ENCODE peak calls at places on chromosomes 6 and 20, in eight cellular contexts. One of them, this sample, is unnamed. For H3K36me3, the result is how much of the 10 kb centered on the place peaks cover.

GRCh38 chr6:111583986-111584385 is 21.7 kb downstream of the TRAF3IP2 start:
- DNase-seq in neuronal stem cell: no peak
- DNase-seq in fibroblast of lung: no peak
- DNase-seq in CD8-positive, alpha-beta memory T cell: no peak
- DNase-seq in HCT116: no peak
- DNase-seq in psoas muscle: no peak
- DNase-seq in BE2C: no peak
- DNase-seq in cardiac muscle cell: no peak
- DNase-seq in this sample: no peak

GRCh38 chr20:22353586-22353985 is 230.8 kb downstream of the FOXA2 start:
- DNase-seq in fibroblast of lung: no peak
- DNase-seq in BE2C: no peak
- DNase-seq in CD8-positive, alpha-beta memory T cell: no peak
- DNase-seq in cardiac muscle cell: no peak
- DNase-seq in neuronal stem cell: no peak
- DNase-seq in psoas muscle: no peak
- DNase-seq in HCT116: no peak
- DNase-seq in this sample: no peak

GRCh38 chr6:122872311-122872710 is 83.3 kb downstream of the SMPDL3A start:
- DNase-seq in cardiac muscle cell: no peak
- DNase-seq in HCT116: no peak
- DNase-seq in psoas muscle: no peak
- DNase-seq in CD8-positive, alpha-beta memory T cell: no peak
- DNase-seq in fibroblast of lung: no peak
- DNase-seq in neuronal stem cell: no peak
- DNase-seq in BE2C: no peak
- DNase-seq in this sample: no peak

GRCh38 chr6:1130692-1131091 is 181.2 kb upstream of the FOXQ1 start:
- DNase-seq in BE2C: no peak
- DNase-seq in cardiac muscle cell: peak
- DNase-seq in CD8-positive, alpha-beta memory T cell: no peak
- DNase-seq in fibroblast of lung: no peak
- DNase-seq in HCT116: no peak
- DNase-seq in psoas muscle: no peak
- DNase-seq in neuronal stem cell: no peak
- DNase-seq in this sample: no peak

GRCh38 chr6:17971128-17972073 is 16.0 kb downstream of the KIF13A start:
- DNase-seq in CD8-positive, alpha-beta memory T cell: no peak
- DNase-seq in psoas muscle: no peak
- DNase-seq in neuronal stem cell: no peak
- DNase-seq in fibroblast of lung: peak
- DNase-seq in BE2C: no peak
- DNase-seq in HCT116: peak
- DNase-seq in cardiac muscle cell: no peak
- DNase-seq in this sample: peak

GRCh38 chr6:17336425-17336824 is 55.3 kb downstream of the RBM24 start:
- DNase-seq in cardiac muscle cell: no peak
- DNase-seq in neuronal stem cell: no peak
- DNase-seq in psoas muscle: no peak
- DNase-seq in fibroblast of lung: peak
- DNase-seq in CD8-positive, alpha-beta memory T cell: no peak
- DNase-seq in HCT116: no peak
- DNase-seq in BE2C: no peak
- DNase-seq in this sample: no peak

GRCh38 chr6:79421001-79421411 is 116.2 kb downstream of the LCA5 start:
- DNase-seq in BE2C: no peak
- DNase-seq in HCT116: no peak
- DNase-seq in fibroblast of lung: peak
- DNase-seq in CD8-positive, alpha-beta memory T cell: no peak
- DNase-seq in neuronal stem cell: no peak
- DNase-seq in psoas muscle: no peak
- DNase-seq in cardiac muscle cell: no peak
- DNase-seq in this sample: no peak

GRCh38 chr6:77466055-77467028 is 3.1 kb upstream of the HTR1B start:
- DNase-seq in psoas muscle: peak
- DNase-seq in CD8-positive, alpha-beta memory T cell: no peak
- DNase-seq in cardiac muscle cell: peak
- DNase-seq in HCT116: no peak
- DNase-seq in fibroblast of lung: peak
- DNase-seq in BE2C: peak
- DNase-seq in neuronal stem cell: peak
- DNase-seq in this sample: peak

GRCh38 chr6:11241793-11242201 is 9.3 kb upstream of the NEDD9 start:
- DNase-seq in neuronal stem cell: peak
- DNase-seq in BE2C: no peak
- DNase-seq in cardiac muscle cell: peak
- DNase-seq in CD8-positive, alpha-beta memory T cell: no peak
- DNase-seq in psoas muscle: peak
- DNase-seq in fibroblast of lung: peak
- DNase-seq in HCT116: no peak
- DNase-seq in this sample: peak

GRCh38 chr6:166809721-166810120 is 146.6 kb downstream of the RNASET2 start:
- DNase-seq in cardiac muscle cell: no peak
- DNase-seq in neuronal stem cell: no peak
- DNase-seq in BE2C: no peak
- DNase-seq in fibroblast of lung: no peak
- DNase-seq in HCT116: no peak
- DNase-seq in psoas muscle: no peak
- DNase-seq in CD8-positive, alpha-beta memory T cell: no peak
- DNase-seq in this sample: no peak

GRCh38 chr20:4854502-4854901 is 132.8 kb downstream of the PRND start:
- DNase-seq in cardiac muscle cell: no peak
- DNase-seq in neuronal stem cell: no peak
- DNase-seq in fibroblast of lung: no peak
- DNase-seq in HCT116: no peak
- DNase-seq in BE2C: no peak
- DNase-seq in CD8-positive, alpha-beta memory T cell: no peak
- DNase-seq in psoas muscle: no peak
- DNase-seq in this sample: no peak
- H3K36me3 ChIP-seq in cardiac muscle cell: under half
- H3K36me3 ChIP-seq in neuronal stem cell: under half
- H3K36me3 ChIP-seq in fibroblast of lung: under half
- H3K36me3 ChIP-seq in HCT116: under half
- H3K36me3 ChIP-seq in BE2C: under half
- H3K36me3 ChIP-seq in CD8-positive, alpha-beta memory T cell: under half
- H3K36me3 ChIP-seq in psoas muscle: under half
- H3K36me3 ChIP-seq in this sample: under half

GRCh38 chr20:58685988-58686387 is 6.6 kb upstream of the NPEPL1 start:
- DNase-seq in neuronal stem cell: no peak
- DNase-seq in CD8-positive, alpha-beta memory T cell: no peak
- DNase-seq in psoas muscle: no peak
- DNase-seq in fibroblast of lung: no peak
- DNase-seq in HCT116: no peak
- DNase-seq in cardiac muscle cell: no peak
- DNase-seq in BE2C: no peak
- DNase-seq in this sample: no peak
- H3K36me3 ChIP-seq in neuronal stem cell: under half
- H3K36me3 ChIP-seq in CD8-positive, alpha-beta memory T cell: under half
- H3K36me3 ChIP-seq in psoas muscle: under half
- H3K36me3 ChIP-seq in fibroblast of lung: under half
- H3K36me3 ChIP-seq in HCT116: under half
- H3K36me3 ChIP-seq in cardiac muscle cell: under half
- H3K36me3 ChIP-seq in BE2C: under half
- H3K36me3 ChIP-seq in this sample: under half

DNA sequence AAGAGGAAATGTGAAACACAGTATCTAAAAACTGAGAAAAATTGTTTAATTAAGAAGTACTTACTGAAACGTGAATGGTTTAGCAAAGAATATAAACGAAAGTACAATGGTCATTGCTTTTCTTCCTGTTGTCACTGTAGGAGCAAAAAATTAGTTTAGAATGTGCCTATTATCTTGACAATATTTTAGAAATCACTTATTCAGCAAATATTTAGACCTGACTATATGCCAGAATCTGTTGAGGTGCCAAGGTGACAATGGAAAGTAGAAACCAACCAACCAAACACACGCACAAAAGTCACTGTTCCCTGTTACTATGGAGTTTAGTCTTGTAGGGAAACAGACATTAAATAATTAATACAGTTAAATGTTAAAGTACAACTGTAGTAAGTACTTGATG is 20.5 kb downstream of the SLC35B3 start:
- DNase-seq in HCT116: no peak
- DNase-seq in fibroblast of lung: no peak
- DNase-seq in cardiac muscle cell: no peak
- DNase-seq in neuronal stem cell: no peak
- DNase-seq in CD8-positive, alpha-beta memory T cell: no peak
- DNase-seq in BE2C: no peak
- DNase-seq in psoas muscle: no peak
- DNase-seq in this sample: no peak
- H3K36me3 ChIP-seq in HCT116: under half
- H3K36me3 ChIP-seq in fibroblast of lung: under half
- H3K36me3 ChIP-seq in cardiac muscle cell: under half
- H3K36me3 ChIP-seq in neuronal stem cell: under half
- H3K36me3 ChIP-seq in CD8-positive, alpha-beta memory T cell: under half
- H3K36me3 ChIP-seq in BE2C: under half
- H3K36me3 ChIP-seq in psoas muscle: half or more
- H3K36me3 ChIP-seq in this sample: under half

DNA sequence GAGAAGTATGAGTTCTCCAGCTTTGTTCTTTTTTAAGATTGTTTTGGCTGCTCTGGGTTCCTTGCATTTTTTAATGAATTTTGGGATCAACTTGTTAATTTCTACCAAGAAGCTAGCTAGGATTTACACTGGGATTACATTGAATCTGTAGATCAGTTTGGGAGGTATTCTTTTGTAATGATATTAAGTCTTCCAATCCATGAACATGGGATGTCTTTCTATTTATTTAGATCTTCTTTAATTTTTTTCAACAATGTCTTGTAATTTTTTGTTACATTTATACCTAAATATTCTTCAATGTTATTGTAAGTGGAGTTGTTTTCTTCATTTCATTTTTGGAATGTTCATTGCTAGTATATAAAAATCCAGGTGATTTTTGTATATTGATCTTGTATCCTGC is 12.5 kb downstream of the PRIM2 start:
- DNase-seq in psoas muscle: no peak
- DNase-seq in BE2C: no peak
- DNase-seq in cardiac muscle cell: no peak
- DNase-seq in neuronal stem cell: no peak
- DNase-seq in HCT116: no peak
- DNase-seq in fibroblast of lung: no peak
- DNase-seq in CD8-positive, alpha-beta memory T cell: no peak
- DNase-seq in this sample: no peak
- H3K36me3 ChIP-seq in psoas muscle: under half
- H3K36me3 ChIP-seq in BE2C: under half
- H3K36me3 ChIP-seq in cardiac muscle cell: under half
- H3K36me3 ChIP-seq in neuronal stem cell: under half
- H3K36me3 ChIP-seq in HCT116: half or more
- H3K36me3 ChIP-seq in fibroblast of lung: under half
- H3K36me3 ChIP-seq in CD8-positive, alpha-beta memory T cell: under half
- H3K36me3 ChIP-seq in this sample: half or more

GRCh38 chr20:35004749-35005462 is 49.2 kb downstream of the MYH7B start:
- DNase-seq in neuronal stem cell: no peak
- DNase-seq in psoas muscle: peak
- DNase-seq in CD8-positive, alpha-beta memory T cell: no peak
- DNase-seq in fibroblast of lung: no peak
- DNase-seq in BE2C: peak
- DNase-seq in HCT116: no peak
- DNase-seq in cardiac muscle cell: no peak
- DNase-seq in this sample: no peak
- H3K36me3 ChIP-seq in neuronal stem cell: half or more
- H3K36me3 ChIP-seq in psoas muscle: half or more
- H3K36me3 ChIP-seq in CD8-positive, alpha-beta memory T cell: half or more
- H3K36me3 ChIP-seq in fibroblast of lung: half or more
- H3K36me3 ChIP-seq in BE2C: half or more
- H3K36me3 ChIP-seq in HCT116: under half
- H3K36me3 ChIP-seq in cardiac muscle cell: under half
- H3K36me3 ChIP-seq in this sample: half or more

GRCh38 chr6:36975231-36976004 is 10.6 kb downstream of the MTCH1 start:
- DNase-seq in BE2C: no peak
- DNase-seq in neuronal stem cell: no peak
- DNase-seq in HCT116: no peak
- DNase-seq in CD8-positive, alpha-beta memory T cell: no peak
- DNase-seq in cardiac muscle cell: no peak
- DNase-seq in psoas muscle: no peak
- DNase-seq in fibroblast of lung: no peak
- DNase-seq in this sample: no peak

GRCh38 chr6:36973190-36973589 is 12.8 kb downstream of the MTCH1 start:
- DNase-seq in cardiac muscle cell: no peak
- DNase-seq in psoas muscle: no peak
- DNase-seq in CD8-positive, alpha-beta memory T cell: no peak
- DNase-seq in neuronal stem cell: no peak
- DNase-seq in fibroblast of lung: no peak
- DNase-seq in BE2C: no peak
- DNase-seq in HCT116: no peak
- DNase-seq in this sample: no peak

GRCh38 chr6:36976005-36976261 is 10.1 kb downstream of the MTCH1 start:
- DNase-seq in fibroblast of lung: no peak
- DNase-seq in CD8-positive, alpha-beta memory T cell: no peak
- DNase-seq in HCT116: no peak
- DNase-seq in BE2C: no peak
- DNase-seq in cardiac muscle cell: no peak
- DNase-seq in psoas muscle: no peak
- DNase-seq in neuronal stem cell: no peak
- DNase-seq in this sample: no peak

GRCh38 chr6:36971926-36972673 is 13.9 kb downstream of the MTCH1 start:
- DNase-seq in fibroblast of lung: no peak
- DNase-seq in cardiac muscle cell: no peak
- DNase-seq in CD8-positive, alpha-beta memory T cell: no peak
- DNase-seq in neuronal stem cell: no peak
- DNase-seq in psoas muscle: no peak
- DNase-seq in BE2C: no peak
- DNase-seq in HCT116: no peak
- DNase-seq in this sample: no peak

GRCh38 chr6:36973647-36974046 is 12.3 kb downstream of the MTCH1 start:
- DNase-seq in neuronal stem cell: no peak
- DNase-seq in fibroblast of lung: no peak
- DNase-seq in HCT116: no peak
- DNase-seq in BE2C: no peak
- DNase-seq in CD8-positive, alpha-beta memory T cell: no peak
- DNase-seq in cardiac muscle cell: no peak
- DNase-seq in psoas muscle: no peak
- DNase-seq in this sample: no peak
- H3K36me3 ChIP-seq in neuronal stem cell: half or more
- H3K36me3 ChIP-seq in fibroblast of lung: half or more
- H3K36me3 ChIP-seq in HCT116: half or more
- H3K36me3 ChIP-seq in BE2C: half or more
- H3K36me3 ChIP-seq in CD8-positive, alpha-beta memory T cell: half or more
- H3K36me3 ChIP-seq in cardiac muscle cell: half or more
- H3K36me3 ChIP-seq in psoas muscle: half or more
- H3K36me3 ChIP-seq in this sample: half or more

GRCh38 chr20:41094656-41095055 is 42.7 kb upstream of the PLCG1 start:
- DNase-seq in psoas muscle: no peak
- DNase-seq in cardiac muscle cell: no peak
- DNase-seq in CD8-positive, alpha-beta memory T cell: no peak
- DNase-seq in neuronal stem cell: no peak
- DNase-seq in HCT116: no peak
- DNase-seq in fibroblast of lung: peak
- DNase-seq in BE2C: no peak
- DNase-seq in this sample: no peak
- H3K36me3 ChIP-seq in psoas muscle: half or more
- H3K36me3 ChIP-seq in cardiac muscle cell: under half
- H3K36me3 ChIP-seq in CD8-positive, alpha-beta memory T cell: under half
- H3K36me3 ChIP-seq in neuronal stem cell: under half
- H3K36me3 ChIP-seq in HCT116: half or more
- H3K36me3 ChIP-seq in fibroblast of lung: under half
- H3K36me3 ChIP-seq in BE2C: half or more
- H3K36me3 ChIP-seq in this sample: half or more